ENCODE peak calls at places on chromosomes 13 and 19, in nine cellular contexts. E, D, Y, O, G, S, M, V and N are unnamed samples.

GRCh38 chr13:60646600-60646999 is 249.6 kb downstream of the TDRD3 start:
- DNase-seq in E (no peak), D (no peak), Y (no peak), O (no peak), G (peak), S (no peak), M (no peak), V (no peak), N (peak)

GRCh38 chr13:112891477-112892401 is 77.3 kb upstream of the MCF2L start:
- DNase-seq in E (no peak), D (peak), Y (no peak), O (no peak), G (peak), S (no peak), M (no peak), V (no peak), N (no peak)

GRCh38 chr13:32984857-32985626 is 31.2 kb upstream of the KL start:
- DNase-seq in E (peak), D (no peak), Y (no peak), O (no peak), G (no peak), S (no peak), M (no peak), V (no peak), N (no peak)

GRCh38 chr19:55175117-55175867 is 4.8 kb downstream of the SYT5 start:
- DNase-seq in E (no peak), D (no peak), Y (no peak), O (no peak), G (no peak), S (no peak), M (no peak), V (no peak), N (no peak)

GRCh38 chr13:34207334-34207733 is 389.4 kb downstream of the RFC3 start:
- DNase-seq in E (no peak), D (no peak), Y (no peak), O (peak), G (no peak), S (no peak), M (peak), V (no peak), N (no peak)

GRCh38 chr13:97499181-97499580 is 65.2 kb downstream of the RAP2A start:
- DNase-seq in E (peak), D (no peak), Y (no peak), O (no peak), G (no peak), S (no peak), M (no peak), V (no peak), N (no peak)

GRCh38 chr19:49019242-49019932 is 2.5 kb upstream of the LHB start:
- DNase-seq in E (peak), D (peak), Y (peak), O (peak), G (peak), S (peak), M (peak), V (no peak), N (peak)

GRCh38 chr19:15299568-15300409 is 32.5 kb downstream of the BRD4 start:
- DNase-seq in E (no peak), D (no peak), Y (no peak), O (no peak), G (no peak), S (no peak), M (peak), V (no peak), N (no peak)

GRCh38 chr13:29936961-29937360 is 86.5 kb upstream of the UBL3 start:
- DNase-seq in E (no peak), D (no peak), Y (no peak), O (no peak), G (no peak), S (no peak), M (no peak), V (no peak), N (no peak)

GRCh38 chr13:51449018-51449417 is 3.8 kb downstream of the INTS6 start:
- DNase-seq in E (no peak), D (no peak), Y (no peak), O (no peak), G (no peak), S (no peak), M (no peak), V (no peak), N (no peak)

GRCh38 chr19:38744906-38745305 is 632 bp upstream of the CAPN12 start:
- DNase-seq in E (no peak), D (no peak), Y (no peak), O (no peak), G (no peak), S (no peak), M (no peak), V (no peak), N (no peak)

GRCh38 chr19:47231215-47232054 is 436 bp upstream of the BBC3 start:
- DNase-seq in E (peak), D (peak), Y (peak), O (peak), G (peak), S (peak), M (peak), V (peak), N (peak)

GRCh38 chr13:73138276-73138950 is 79.6 kb downstream of the KLF5 start:
- DNase-seq in E (peak), D (no peak), Y (no peak), O (no peak), G (no peak), S (no peak), M (peak), V (no peak), N (peak)

GRCh38 chr13:106570354-106570822 is 2.5 kb upstream of the ARGLU1 start:
- DNase-seq in E (no peak), D (peak), Y (peak), O (no peak), G (no peak), S (peak), M (peak), V (no peak), N (peak)

GRCh38 chr19:4678881-4679379 is 8.8 kb upstream of the MYDGF start:
- DNase-seq in E (no peak), D (no peak), Y (no peak), O (no peak), G (no peak), S (no peak), M (no peak), V (no peak), N (peak)

GRCh38 chr19:45253396-45254027 is 2.4 kb downstream of the MARK4 start:
- DNase-seq in E (no peak), D (no peak), Y (no peak), O (peak), G (no peak), S (no peak), M (peak), V (no peak), N (no peak)

GRCh38 chr19:2111425-2111824 is 14.7 kb downstream of the IZUMO4 start:
- DNase-seq in E (no peak), D (no peak), Y (no peak), O (no peak), G (no peak), S (no peak), M (no peak), V (no peak), N (no peak)

GRCh38 chr13:39417131-39417530 is 185.9 kb downstream of the LHFPL6 start:
- DNase-seq in E (no peak), D (no peak), Y (no peak), O (peak), G (no peak), S (no peak), M (peak), V (no peak), N (peak)

GRCh38 chr13:95100525-95101121 is 200.6 kb downstream of the ABCC4 start:
- DNase-seq in E (no peak), D (no peak), Y (no peak), O (peak), G (no peak), S (no peak), M (no peak), V (no peak), N (no peak)

GRCh38 chr19:10655457-10656312 is 1.5 kb downstream of the ILF3 start:
- DNase-seq in E (no peak), D (no peak), Y (no peak), O (peak), G (peak), S (no peak), M (peak), V (no peak), N (peak)

GRCh38 chr13:24654741-24655140 is 25.5 kb upstream of the ATP12A start:
- DNase-seq in E (no peak), D (no peak), Y (no peak), O (no peak), G (no peak), S (no peak), M (peak), V (no peak), N (no peak)

GRCh38 chr13:111425326-111425725 is 104.9 kb downstream of the TEX29 start:
- DNase-seq in E (no peak), D (peak), Y (no peak), O (no peak), G (no peak), S (no peak), M (no peak), V (no peak), N (no peak)

GRCh38 chr19:305240-306150 is 14.3 kb upstream of the PLPP2 start:
- DNase-seq in E (no peak), D (peak), Y (no peak), O (no peak), G (no peak), S (no peak), M (no peak), V (no peak), N (no peak)

GRCh38 chr19:15161028-15161984 is 39.5 kb downstream of the NOTCH3 start:
- DNase-seq in E (no peak), D (peak), Y (no peak), O (peak), G (peak), S (no peak), M (no peak), V (no peak), N (peak)